ENCODE peak calls at places on chromosomes 1 and 21, in eight cellular contexts. One of them, this sample, is unnamed.

GRCh38 chr1:90402893-90403849 is 313.9 kb downstream of the BARHL2 start:
- DNase-seq in RPMI7951: peak; percentile 99
- DNase-seq in natural killer cell treated with Interleukin-12 subunit alpha and Interleukin-12 subunit beta and Interleukin-15 and Interleukin-18, amount 100 ng/mL, for 72 hours: no peak
- DNase-seq in kidney glomerular epithelial cell: peak; percentile 94
- DNase-seq in NCI-H748 treated with DMSO at 0.1 percent for 48 hours: no peak
- DNase-seq in heart right ventricle: no peak
- DNase-seq in heart left ventricle: no peak
- DNase-seq in anterior cingulate cortex: no peak
- DNase-seq in this sample: peak; percentile 99

GRCh38 chr1:12167493-12168429 is 970 bp downstream of the TNFRSF1B start:
- DNase-seq in RPMI7951: no peak
- DNase-seq in natural killer cell treated with Interleukin-12 subunit alpha and Interleukin-12 subunit beta and Interleukin-15 and Interleukin-18, amount 100 ng/mL, for 72 hours: peak; percentile 69
- DNase-seq in kidney glomerular epithelial cell: no peak
- DNase-seq in NCI-H748 treated with DMSO at 0.1 percent for 48 hours: no peak
- DNase-seq in heart right ventricle: no peak
- DNase-seq in heart left ventricle: no peak
- DNase-seq in anterior cingulate cortex: no peak
- DNase-seq in this sample: no peak

GRCh38 chr1:89203166-89203565 is 4.4 kb upstream of the GBP4 start:
- DNase-seq in RPMI7951: no peak
- DNase-seq in natural killer cell treated with Interleukin-12 subunit alpha and Interleukin-12 subunit beta and Interleukin-15 and Interleukin-18, amount 100 ng/mL, for 72 hours: no peak
- DNase-seq in kidney glomerular epithelial cell: peak; percentile 18
- DNase-seq in NCI-H748 treated with DMSO at 0.1 percent for 48 hours: no peak
- DNase-seq in heart right ventricle: no peak
- DNase-seq in heart left ventricle: no peak
- DNase-seq in anterior cingulate cortex: no peak
- DNase-seq in this sample: peak; percentile 12

GRCh38 chr1:72397786-72398185 is 115.4 kb upstream of the NEGR1 start:
- DNase-seq in RPMI7951: peak; percentile 1
- DNase-seq in natural killer cell treated with Interleukin-12 subunit alpha and Interleukin-12 subunit beta and Interleukin-15 and Interleukin-18, amount 100 ng/mL, for 72 hours: no peak
- DNase-seq in kidney glomerular epithelial cell: peak; percentile 14
- DNase-seq in NCI-H748 treated with DMSO at 0.1 percent for 48 hours: no peak
- DNase-seq in heart right ventricle: no peak
- DNase-seq in heart left ventricle: no peak
- DNase-seq in anterior cingulate cortex: no peak
- DNase-seq in this sample: no peak

GRCh38 chr21:34348890-34349519 is 14.8 kb upstream of the KCNE2 start:
- DNase-seq in RPMI7951: no peak
- DNase-seq in natural killer cell treated with Interleukin-12 subunit alpha and Interleukin-12 subunit beta and Interleukin-15 and Interleukin-18, amount 100 ng/mL, for 72 hours: no peak
- DNase-seq in kidney glomerular epithelial cell: no peak
- DNase-seq in NCI-H748 treated with DMSO at 0.1 percent for 48 hours: no peak
- DNase-seq in heart right ventricle: no peak
- DNase-seq in heart left ventricle: no peak
- DNase-seq in anterior cingulate cortex: no peak
- DNase-seq in this sample: no peak

GRCh38 chr1:26336477-26337205 is 17.3 kb downstream of the CRYBG2 start:
- DNase-seq in RPMI7951: no peak
- DNase-seq in natural killer cell treated with Interleukin-12 subunit alpha and Interleukin-12 subunit beta and Interleukin-15 and Interleukin-18, amount 100 ng/mL, for 72 hours: peak; percentile 69
- DNase-seq in kidney glomerular epithelial cell: peak; percentile 46
- DNase-seq in NCI-H748 treated with DMSO at 0.1 percent for 48 hours: peak; percentile 77
- DNase-seq in heart right ventricle: no peak
- DNase-seq in heart left ventricle: peak; percentile 54
- DNase-seq in anterior cingulate cortex: no peak
- DNase-seq in this sample: no peak

GRCh38 chr1:230594374-230594773 is 47.9 kb upstream of the COG2 start:
- DNase-seq in RPMI7951: no peak
- DNase-seq in natural killer cell treated with Interleukin-12 subunit alpha and Interleukin-12 subunit beta and Interleukin-15 and Interleukin-18, amount 100 ng/mL, for 72 hours: no peak
- DNase-seq in kidney glomerular epithelial cell: no peak
- DNase-seq in NCI-H748 treated with DMSO at 0.1 percent for 48 hours: no peak
- DNase-seq in heart right ventricle: no peak
- DNase-seq in heart left ventricle: no peak
- DNase-seq in anterior cingulate cortex: no peak
- DNase-seq in this sample: no peak

GRCh38 chr1:37887986-37888700 is 28.8 kb upstream of the MTF1 start:
- DNase-seq in RPMI7951: no peak
- DNase-seq in natural killer cell treated with Interleukin-12 subunit alpha and Interleukin-12 subunit beta and Interleukin-15 and Interleukin-18, amount 100 ng/mL, for 72 hours: no peak
- DNase-seq in kidney glomerular epithelial cell: no peak
- DNase-seq in NCI-H748 treated with DMSO at 0.1 percent for 48 hours: no peak
- DNase-seq in heart right ventricle: no peak
- DNase-seq in heart left ventricle: no peak
- DNase-seq in anterior cingulate cortex: no peak
- DNase-seq in this sample: no peak

GRCh38 chr1:151936653-151937052 is 27.3 kb upstream of the THEM4 start:
- DNase-seq in RPMI7951: no peak
- DNase-seq in natural killer cell treated with Interleukin-12 subunit alpha and Interleukin-12 subunit beta and Interleukin-15 and Interleukin-18, amount 100 ng/mL, for 72 hours: no peak
- DNase-seq in kidney glomerular epithelial cell: no peak
- DNase-seq in NCI-H748 treated with DMSO at 0.1 percent for 48 hours: no peak
- DNase-seq in heart right ventricle: no peak
- DNase-seq in heart left ventricle: no peak
- DNase-seq in anterior cingulate cortex: no peak
- DNase-seq in this sample: no peak

GRCh38 chr1:32684167-32684811 is 18.3 kb downstream of the SYNC start:
- DNase-seq in RPMI7951: peak; percentile 25
- DNase-seq in natural killer cell treated with Interleukin-12 subunit alpha and Interleukin-12 subunit beta and Interleukin-15 and Interleukin-18, amount 100 ng/mL, for 72 hours: no peak
- DNase-seq in kidney glomerular epithelial cell: no peak
- DNase-seq in NCI-H748 treated with DMSO at 0.1 percent for 48 hours: no peak
- DNase-seq in heart right ventricle: peak; percentile 44
- DNase-seq in heart left ventricle: peak; percentile 43
- DNase-seq in anterior cingulate cortex: no peak
- DNase-seq in this sample: no peak

GRCh38 chr1:79079770-79080169 is 73.2 kb upstream of the ADGRL4 start:
- DNase-seq in RPMI7951: peak; percentile 91
- DNase-seq in natural killer cell treated with Interleukin-12 subunit alpha and Interleukin-12 subunit beta and Interleukin-15 and Interleukin-18, amount 100 ng/mL, for 72 hours: no peak
- DNase-seq in kidney glomerular epithelial cell: peak; percentile 95
- DNase-seq in NCI-H748 treated with DMSO at 0.1 percent for 48 hours: no peak
- DNase-seq in heart right ventricle: peak; percentile 60
- DNase-seq in heart left ventricle: peak; percentile 39
- DNase-seq in anterior cingulate cortex: no peak
- DNase-seq in this sample: peak; percentile 96

GRCh38 chr1:25780318-25781129 is 19.5 kb upstream of the SELENON start:
- DNase-seq in RPMI7951: peak; percentile 15
- DNase-seq in natural killer cell treated with Interleukin-12 subunit alpha and Interleukin-12 subunit beta and Interleukin-15 and Interleukin-18, amount 100 ng/mL, for 72 hours: no peak
- DNase-seq in kidney glomerular epithelial cell: no peak
- DNase-seq in NCI-H748 treated with DMSO at 0.1 percent for 48 hours: no peak
- DNase-seq in heart right ventricle: no peak
- DNase-seq in heart left ventricle: no peak
- DNase-seq in anterior cingulate cortex: no peak
- DNase-seq in this sample: no peak

GRCh38 chr1:9728451-9729295 is 77.1 kb downstream of the PIK3CD start:
- DNase-seq in RPMI7951: no peak
- DNase-seq in natural killer cell treated with Interleukin-12 subunit alpha and Interleukin-12 subunit beta and Interleukin-15 and Interleukin-18, amount 100 ng/mL, for 72 hours: peak; percentile 66
- DNase-seq in kidney glomerular epithelial cell: no peak
- DNase-seq in NCI-H748 treated with DMSO at 0.1 percent for 48 hours: no peak
- DNase-seq in heart right ventricle: no peak
- DNase-seq in heart left ventricle: no peak
- DNase-seq in anterior cingulate cortex: no peak
- DNase-seq in this sample: no peak

GRCh38 chr1:33153650-33154049 is 28.2 kb downstream of the TRIM62 start:
- DNase-seq in RPMI7951: no peak
- DNase-seq in natural killer cell treated with Interleukin-12 subunit alpha and Interleukin-12 subunit beta and Interleukin-15 and Interleukin-18, amount 100 ng/mL, for 72 hours: no peak
- DNase-seq in kidney glomerular epithelial cell: no peak
- DNase-seq in NCI-H748 treated with DMSO at 0.1 percent for 48 hours: no peak
- DNase-seq in heart right ventricle: no peak
- DNase-seq in heart left ventricle: no peak
- DNase-seq in anterior cingulate cortex: no peak
- DNase-seq in this sample: no peak

GRCh38 chr1:75618382-75618781 is 7.5 kb upstream of the SLC44A5 start:
- DNase-seq in RPMI7951: no peak
- DNase-seq in natural killer cell treated with Interleukin-12 subunit alpha and Interleukin-12 subunit beta and Interleukin-15 and Interleukin-18, amount 100 ng/mL, for 72 hours: no peak
- DNase-seq in kidney glomerular epithelial cell: no peak
- DNase-seq in NCI-H748 treated with DMSO at 0.1 percent for 48 hours: peak; percentile 16
- DNase-seq in heart right ventricle: no peak
- DNase-seq in heart left ventricle: no peak
- DNase-seq in anterior cingulate cortex: no peak
- DNase-seq in this sample: no peak

GRCh38 chr21:40254540-40255455 is 387.6 kb downstream of the PCP4 start:
- DNase-seq in RPMI7951: no peak
- DNase-seq in natural killer cell treated with Interleukin-12 subunit alpha and Interleukin-12 subunit beta and Interleukin-15 and Interleukin-18, amount 100 ng/mL, for 72 hours: no peak
- DNase-seq in kidney glomerular epithelial cell: peak; percentile 26
- DNase-seq in NCI-H748 treated with DMSO at 0.1 percent for 48 hours: no peak
- DNase-seq in heart right ventricle: no peak
- DNase-seq in heart left ventricle: no peak
- DNase-seq in anterior cingulate cortex: no peak
- DNase-seq in this sample: peak; percentile 19

GRCh38 chr1:73998348-73998959 is 199.5 kb downstream of the LRRIQ3 start:
- DNase-seq in RPMI7951: peak; percentile 40
- DNase-seq in natural killer cell treated with Interleukin-12 subunit alpha and Interleukin-12 subunit beta and Interleukin-15 and Interleukin-18, amount 100 ng/mL, for 72 hours: no peak
- DNase-seq in kidney glomerular epithelial cell: peak; percentile 71
- DNase-seq in NCI-H748 treated with DMSO at 0.1 percent for 48 hours: peak; percentile 69
- DNase-seq in heart right ventricle: no peak
- DNase-seq in heart left ventricle: no peak
- DNase-seq in anterior cingulate cortex: no peak
- DNase-seq in this sample: peak; percentile 7

GRCh38 chr1:200036616-200037270 is 9.2 kb downstream of the NR5A2 start:
- DNase-seq in RPMI7951: no peak
- DNase-seq in natural killer cell treated with Interleukin-12 subunit alpha and Interleukin-12 subunit beta and Interleukin-15 and Interleukin-18, amount 100 ng/mL, for 72 hours: no peak
- DNase-seq in kidney glomerular epithelial cell: no peak
- DNase-seq in NCI-H748 treated with DMSO at 0.1 percent for 48 hours: no peak
- DNase-seq in heart right ventricle: no peak
- DNase-seq in heart left ventricle: no peak
- DNase-seq in anterior cingulate cortex: no peak
- DNase-seq in this sample: no peak

GRCh38 chr1:22627331-22627730 is 9.1 kb upstream of the C1QA start:
- DNase-seq in RPMI7951: no peak
- DNase-seq in natural killer cell treated with Interleukin-12 subunit alpha and Interleukin-12 subunit beta and Interleukin-15 and Interleukin-18, amount 100 ng/mL, for 72 hours: no peak
- DNase-seq in kidney glomerular epithelial cell: no peak
- DNase-seq in NCI-H748 treated with DMSO at 0.1 percent for 48 hours: no peak
- DNase-seq in heart right ventricle: no peak
- DNase-seq in heart left ventricle: no peak
- DNase-seq in anterior cingulate cortex: no peak
- DNase-seq in this sample: no peak

GRCh38 chr21:43734131-43734634 is 15.3 kb downstream of the PDXK start:
- DNase-seq in RPMI7951: no peak
- DNase-seq in natural killer cell treated with Interleukin-12 subunit alpha and Interleukin-12 subunit beta and Interleukin-15 and Interleukin-18, amount 100 ng/mL, for 72 hours: no peak
- DNase-seq in kidney glomerular epithelial cell: no peak
- DNase-seq in NCI-H748 treated with DMSO at 0.1 percent for 48 hours: no peak
- DNase-seq in heart right ventricle: no peak
- DNase-seq in heart left ventricle: no peak
- DNase-seq in anterior cingulate cortex: no peak
- DNase-seq in this sample: no peak

GRCh38 chr1:59499956-59500569 is 203.2 kb downstream of the FGGY start:
- DNase-seq in RPMI7951: no peak
- DNase-seq in natural killer cell treated with Interleukin-12 subunit alpha and Interleukin-12 subunit beta and Interleukin-15 and Interleukin-18, amount 100 ng/mL, for 72 hours: no peak
- DNase-seq in kidney glomerular epithelial cell: no peak
- DNase-seq in NCI-H748 treated with DMSO at 0.1 percent for 48 hours: no peak
- DNase-seq in heart right ventricle: no peak
- DNase-seq in heart left ventricle: no peak
- DNase-seq in anterior cingulate cortex: no peak
- DNase-seq in this sample: no peak

GRCh38 chr1:171179323-171180227 is 5.5 kb upstream of the FMO2 start:
- DNase-seq in RPMI7951: no peak
- DNase-seq in natural killer cell treated with Interleukin-12 subunit alpha and Interleukin-12 subunit beta and Interleukin-15 and Interleukin-18, amount 100 ng/mL, for 72 hours: no peak
- DNase-seq in kidney glomerular epithelial cell: no peak
- DNase-seq in NCI-H748 treated with DMSO at 0.1 percent for 48 hours: no peak
- DNase-seq in heart right ventricle: no peak
- DNase-seq in heart left ventricle: no peak
- DNase-seq in anterior cingulate cortex: no peak
- DNase-seq in this sample: no peak

GRCh38 chr1:226308166-226308722 is 720 bp downstream of the LIN9 start:
- DNase-seq in RPMI7951: no peak
- DNase-seq in natural killer cell treated with Interleukin-12 subunit alpha and Interleukin-12 subunit beta and Interleukin-15 and Interleukin-18, amount 100 ng/mL, for 72 hours: no peak
- DNase-seq in kidney glomerular epithelial cell: no peak
- DNase-seq in NCI-H748 treated with DMSO at 0.1 percent for 48 hours: no peak
- DNase-seq in heart right ventricle: peak; percentile 44
- DNase-seq in heart left ventricle: peak; percentile 42
- DNase-seq in anterior cingulate cortex: no peak
- DNase-seq in this sample: no peak

GRCh38 chr1:179124866-179125265 is 43.0 kb downstream of the TOR3A start:
- DNase-seq in RPMI7951: no peak
- DNase-seq in natural killer cell treated with Interleukin-12 subunit alpha and Interleukin-12 subunit beta and Interleukin-15 and Interleukin-18, amount 100 ng/mL, for 72 hours: no peak
- DNase-seq in kidney glomerular epithelial cell: peak; percentile 8
- DNase-seq in NCI-H748 treated with DMSO at 0.1 percent for 48 hours: no peak
- DNase-seq in heart right ventricle: no peak
- DNase-seq in heart left ventricle: no peak
- DNase-seq in anterior cingulate cortex: no peak
- DNase-seq in this sample: no peak

GRCh38 chr1:37691497-37692077 is 729 bp upstream of the CDCA8 start:
- DNase-seq in RPMI7951: peak; percentile 50
- DNase-seq in natural killer cell treated with Interleukin-12 subunit alpha and Interleukin-12 subunit beta and Interleukin-15 and Interleukin-18, amount 100 ng/mL, for 72 hours: peak; percentile 69
- DNase-seq in kidney glomerular epithelial cell: no peak
- DNase-seq in NCI-H748 treated with DMSO at 0.1 percent for 48 hours: no peak
- DNase-seq in heart right ventricle: peak; percentile 11
- DNase-seq in heart left ventricle: peak; percentile 42
- DNase-seq in anterior cingulate cortex: no peak
- DNase-seq in this sample: no peak

GRCh38 chr1:246317723-246318359 is 189.2 kb downstream of the SMYD3 start:
- DNase-seq in RPMI7951: peak; percentile 16
- DNase-seq in natural killer cell treated with Interleukin-12 subunit alpha and Interleukin-12 subunit beta and Interleukin-15 and Interleukin-18, amount 100 ng/mL, for 72 hours: no peak
- DNase-seq in kidney glomerular epithelial cell: peak; percentile 11
- DNase-seq in NCI-H748 treated with DMSO at 0.1 percent for 48 hours: no peak
- DNase-seq in heart right ventricle: no peak
- DNase-seq in heart left ventricle: no peak
- DNase-seq in anterior cingulate cortex: no peak
- DNase-seq in this sample: no peak

GRCh38 chr1:205594846-205595245 is 37.0 kb downstream of the ELK4 start:
- DNase-seq in RPMI7951: no peak
- DNase-seq in natural killer cell treated with Interleukin-12 subunit alpha and Interleukin-12 subunit beta and Interleukin-15 and Interleukin-18, amount 100 ng/mL, for 72 hours: no peak
- DNase-seq in kidney glomerular epithelial cell: no peak
- DNase-seq in NCI-H748 treated with DMSO at 0.1 percent for 48 hours: no peak
- DNase-seq in heart right ventricle: no peak
- DNase-seq in heart left ventricle: no peak
- DNase-seq in anterior cingulate cortex: no peak
- DNase-seq in this sample: no peak

GRCh38 chr1:244050835-244051444 is at the start of gene ZBTB18:
- DNase-seq in RPMI7951: peak; percentile 75
- DNase-seq in natural killer cell treated with Interleukin-12 subunit alpha and Interleukin-12 subunit beta and Interleukin-15 and Interleukin-18, amount 100 ng/mL, for 72 hours: no peak
- DNase-seq in kidney glomerular epithelial cell: peak; percentile 48
- DNase-seq in NCI-H748 treated with DMSO at 0.1 percent for 48 hours: peak; percentile 29
- DNase-seq in heart right ventricle: peak; percentile 29
- DNase-seq in heart left ventricle: no peak
- DNase-seq in anterior cingulate cortex: peak; percentile 34
- DNase-seq in this sample: no peak

This sample was measured in kidney epithelial cell.